ENCODE peak calls at places on chromosomes 12 and 14, in seven cellular contexts. One of them, this sample, is unnamed.

GRCh38 chr12:90234455-90234854 is 525.8 kb upstream of the ATP2B1 start:
- DNase-seq in choroid plexus epithelial cell: peak
- DNase-seq in tibial nerve: no peak
- DNase-seq in GM12865: peak
- DNase-seq in astrocyte of the spinal cord: no peak
- DNase-seq in HFF-Myc: peak
- DNase-seq in colonic mucosa: no peak
- DNase-seq in this sample: no peak

GRCh38 chr14:101363880-101364391 is 197.4 kb upstream of the DIO3 start:
- DNase-seq in choroid plexus epithelial cell: no peak
- DNase-seq in tibial nerve: no peak
- DNase-seq in GM12865: no peak
- DNase-seq in astrocyte of the spinal cord: no peak
- DNase-seq in HFF-Myc: no peak
- DNase-seq in colonic mucosa: no peak
- DNase-seq in this sample: no peak

GRCh38 chr12:34288963-34289345 is 266.7 kb downstream of the ALG10 start:
- DNase-seq in choroid plexus epithelial cell: no peak
- DNase-seq in tibial nerve: no peak
- DNase-seq in GM12865: no peak
- DNase-seq in astrocyte of the spinal cord: no peak
- DNase-seq in HFF-Myc: no peak
- DNase-seq in colonic mucosa: no peak
- DNase-seq in this sample: no peak

GRCh38 chr14:105333020-105333490 is 18.5 kb downstream of the PACS2 start:
- DNase-seq in choroid plexus epithelial cell: no peak
- DNase-seq in tibial nerve: no peak
- DNase-seq in GM12865: no peak
- DNase-seq in astrocyte of the spinal cord: no peak
- DNase-seq in HFF-Myc: no peak
- DNase-seq in colonic mucosa: no peak
- DNase-seq in this sample: no peak

GRCh38 chr14:86057018-86057667 is 527.2 kb downstream of the FLRT2 start:
- DNase-seq in choroid plexus epithelial cell: peak
- DNase-seq in tibial nerve: peak
- DNase-seq in GM12865: peak
- DNase-seq in astrocyte of the spinal cord: peak
- DNase-seq in HFF-Myc: no peak
- DNase-seq in colonic mucosa: no peak
- DNase-seq in this sample: peak

GRCh38 chr12:92185052-92185451 is 39.4 kb upstream of the BTG1 start:
- DNase-seq in choroid plexus epithelial cell: no peak
- DNase-seq in tibial nerve: no peak
- DNase-seq in GM12865: peak
- DNase-seq in astrocyte of the spinal cord: no peak
- DNase-seq in HFF-Myc: no peak
- DNase-seq in colonic mucosa: no peak
- DNase-seq in this sample: peak

GRCh38 chr12:7130791-7131501 is 775 bp downstream of the CLSTN3 start:
- DNase-seq in choroid plexus epithelial cell: peak
- DNase-seq in tibial nerve: peak
- DNase-seq in GM12865: peak
- DNase-seq in astrocyte of the spinal cord: peak
- DNase-seq in HFF-Myc: no peak
- DNase-seq in colonic mucosa: peak
- DNase-seq in this sample: peak

GRCh38 chr12:52945389-52946232 is 3.3 kb upstream of the KRT18 start:
- DNase-seq in choroid plexus epithelial cell: peak
- DNase-seq in tibial nerve: no peak
- DNase-seq in GM12865: no peak
- DNase-seq in astrocyte of the spinal cord: peak
- DNase-seq in HFF-Myc: no peak
- DNase-seq in colonic mucosa: peak
- DNase-seq in this sample: no peak

GRCh38 chr12:15427913-15428312 is 105.6 kb downstream of the PTPRO start:
- DNase-seq in choroid plexus epithelial cell: no peak
- DNase-seq in tibial nerve: no peak
- DNase-seq in GM12865: no peak
- DNase-seq in astrocyte of the spinal cord: no peak
- DNase-seq in HFF-Myc: no peak
- DNase-seq in colonic mucosa: no peak
- DNase-seq in this sample: no peak

GRCh38 chr12:101795786-101796185 is 35.0 kb downstream of the GNPTAB start:
- DNase-seq in choroid plexus epithelial cell: no peak
- DNase-seq in tibial nerve: no peak
- DNase-seq in GM12865: no peak
- DNase-seq in astrocyte of the spinal cord: no peak
- DNase-seq in HFF-Myc: no peak
- DNase-seq in colonic mucosa: no peak
- DNase-seq in this sample: no peak

GRCh38 chr14:101236496-101237240 is 324.6 kb upstream of the DIO3 start:
- DNase-seq in choroid plexus epithelial cell: no peak
- DNase-seq in tibial nerve: no peak
- DNase-seq in GM12865: no peak
- DNase-seq in astrocyte of the spinal cord: no peak
- DNase-seq in HFF-Myc: no peak
- DNase-seq in colonic mucosa: no peak
- DNase-seq in this sample: no peak

GRCh38 chr14:22106700-22107697 is 433.4 kb upstream of the OR4E1 start:
- DNase-seq in choroid plexus epithelial cell: no peak
- DNase-seq in tibial nerve: no peak
- DNase-seq in GM12865: no peak
- DNase-seq in astrocyte of the spinal cord: no peak
- DNase-seq in HFF-Myc: no peak
- DNase-seq in colonic mucosa: no peak
- DNase-seq in this sample: no peak

GRCh38 chr12:56221233-56221756 is 427 bp downstream of the RNF41 start:
- DNase-seq in choroid plexus epithelial cell: peak
- DNase-seq in tibial nerve: peak
- DNase-seq in GM12865: no peak
- DNase-seq in astrocyte of the spinal cord: peak
- DNase-seq in HFF-Myc: no peak
- DNase-seq in colonic mucosa: peak
- DNase-seq in this sample: no peak

GRCh38 chr12:25800101-25800500 is 158.4 kb upstream of the RASSF8 start:
- DNase-seq in choroid plexus epithelial cell: peak
- DNase-seq in tibial nerve: no peak
- DNase-seq in GM12865: no peak
- DNase-seq in astrocyte of the spinal cord: peak
- DNase-seq in HFF-Myc: no peak
- DNase-seq in colonic mucosa: no peak
- DNase-seq in this sample: no peak

GRCh38 chr14:89248430-89249295 is 168.4 kb downstream of the FOXN3 start:
- DNase-seq in choroid plexus epithelial cell: peak
- DNase-seq in tibial nerve: no peak
- DNase-seq in GM12865: no peak
- DNase-seq in astrocyte of the spinal cord: no peak
- DNase-seq in HFF-Myc: no peak
- DNase-seq in colonic mucosa: no peak
- DNase-seq in this sample: no peak

GRCh38 chr14:65098586-65098985 is 3.7 kb downstream of the MAX start:
- DNase-seq in choroid plexus epithelial cell: peak
- DNase-seq in tibial nerve: no peak
- DNase-seq in GM12865: peak
- DNase-seq in astrocyte of the spinal cord: peak
- DNase-seq in HFF-Myc: no peak
- DNase-seq in colonic mucosa: no peak
- DNase-seq in this sample: peak

GRCh38 chr14:36513012-36513420 is 7.0 kb downstream of the NKX2-1 start:
- DNase-seq in choroid plexus epithelial cell: no peak
- DNase-seq in tibial nerve: no peak
- DNase-seq in GM12865: no peak
- DNase-seq in astrocyte of the spinal cord: no peak
- DNase-seq in HFF-Myc: no peak
- DNase-seq in colonic mucosa: no peak
- DNase-seq in this sample: no peak

GRCh38 chr14:21093018-21093417 is 5.4 kb downstream of the ZNF219 start:
- DNase-seq in choroid plexus epithelial cell: no peak
- DNase-seq in tibial nerve: no peak
- DNase-seq in GM12865: no peak
- DNase-seq in astrocyte of the spinal cord: no peak
- DNase-seq in HFF-Myc: no peak
- DNase-seq in colonic mucosa: no peak
- DNase-seq in this sample: no peak

GRCh38 chr14:62614117-62614516 is 431.1 kb downstream of the KCNH5 start:
- DNase-seq in choroid plexus epithelial cell: no peak
- DNase-seq in tibial nerve: no peak
- DNase-seq in GM12865: no peak
- DNase-seq in astrocyte of the spinal cord: no peak
- DNase-seq in HFF-Myc: no peak
- DNase-seq in colonic mucosa: no peak
- DNase-seq in this sample: no peak

GRCh38 chr14:26621807-26622560 is 24.2 kb upstream of the NOVA1 start:
- DNase-seq in choroid plexus epithelial cell: peak
- DNase-seq in tibial nerve: no peak
- DNase-seq in GM12865: no peak
- DNase-seq in astrocyte of the spinal cord: peak
- DNase-seq in HFF-Myc: no peak
- DNase-seq in colonic mucosa: no peak
- DNase-seq in this sample: no peak

GRCh38 chr12:85779768-85780167 is 56.4 kb downstream of the RASSF9 start:
- DNase-seq in choroid plexus epithelial cell: no peak
- DNase-seq in tibial nerve: no peak
- DNase-seq in GM12865: no peak
- DNase-seq in astrocyte of the spinal cord: no peak
- DNase-seq in HFF-Myc: no peak
- DNase-seq in colonic mucosa: no peak
- DNase-seq in this sample: no peak

GRCh38 chr14:51789631-51790030 is 70.8 kb upstream of the GNG2 start:
- DNase-seq in choroid plexus epithelial cell: peak
- DNase-seq in tibial nerve: no peak
- DNase-seq in GM12865: no peak
- DNase-seq in astrocyte of the spinal cord: peak
- DNase-seq in HFF-Myc: no peak
- DNase-seq in colonic mucosa: no peak
- DNase-seq in this sample: no peak

GRCh38 chr12:77954156-77954555 is 123.5 kb downstream of the NAV3 start:
- DNase-seq in choroid plexus epithelial cell: no peak
- DNase-seq in tibial nerve: no peak
- DNase-seq in GM12865: no peak
- DNase-seq in astrocyte of the spinal cord: peak
- DNase-seq in HFF-Myc: no peak
- DNase-seq in colonic mucosa: no peak
- DNase-seq in this sample: no peak

GRCh38 chr14:76227450-76228050 is 75.8 kb downstream of the GPATCH2L start:
- DNase-seq in choroid plexus epithelial cell: peak
- DNase-seq in tibial nerve: no peak
- DNase-seq in GM12865: no peak
- DNase-seq in astrocyte of the spinal cord: no peak
- DNase-seq in HFF-Myc: peak
- DNase-seq in colonic mucosa: no peak
- DNase-seq in this sample: no peak

GRCh38 chr12:84512751-84513150 is 399.8 kb downstream of the SLC6A15 start:
- DNase-seq in choroid plexus epithelial cell: peak
- DNase-seq in tibial nerve: no peak
- DNase-seq in GM12865: no peak
- DNase-seq in astrocyte of the spinal cord: no peak
- DNase-seq in HFF-Myc: no peak
- DNase-seq in colonic mucosa: no peak
- DNase-seq in this sample: no peak

GRCh38 chr14:89121961-89122675 is 294.9 kb downstream of the FOXN3 start:
- DNase-seq in choroid plexus epithelial cell: no peak
- DNase-seq in tibial nerve: no peak
- DNase-seq in GM12865: no peak
- DNase-seq in astrocyte of the spinal cord: no peak
- DNase-seq in HFF-Myc: no peak
- DNase-seq in colonic mucosa: no peak
- DNase-seq in this sample: no peak

GRCh38 chr12:46233418-46233817 is 35.4 kb downstream of the SLC38A1 start:
- DNase-seq in choroid plexus epithelial cell: no peak
- DNase-seq in tibial nerve: no peak
- DNase-seq in GM12865: no peak
- DNase-seq in astrocyte of the spinal cord: no peak
- DNase-seq in HFF-Myc: no peak
- DNase-seq in colonic mucosa: no peak
- DNase-seq in this sample: no peak

GRCh38 chr12:8890313-8891084 is 23.8 kb upstream of the PHC1 start:
- DNase-seq in choroid plexus epithelial cell: peak
- DNase-seq in tibial nerve: peak
- DNase-seq in GM12865: peak
- DNase-seq in astrocyte of the spinal cord: peak
- DNase-seq in HFF-Myc: no peak
- DNase-seq in colonic mucosa: peak
- DNase-seq in this sample: peak

GRCh38 chr12:130419116-130419515 is 81.4 kb downstream of the PIWIL1 start:
- DNase-seq in choroid plexus epithelial cell: no peak
- DNase-seq in tibial nerve: no peak
- DNase-seq in GM12865: no peak
- DNase-seq in astrocyte of the spinal cord: no peak
- DNase-seq in HFF-Myc: no peak
- DNase-seq in colonic mucosa: no peak
- DNase-seq in this sample: no peak

GRCh38 chr14:95456281-95456680 is 60.2 kb downstream of the SYNE3 start:
- DNase-seq in choroid plexus epithelial cell: no peak
- DNase-seq in tibial nerve: no peak
- DNase-seq in GM12865: no peak
- DNase-seq in astrocyte of the spinal cord: no peak
- DNase-seq in HFF-Myc: no peak
- DNase-seq in colonic mucosa: no peak
- DNase-seq in this sample: no peak
- TF ChIP-seq CTCF in choroid plexus epithelial cell: no peak
- TF ChIP-seq CTCF in tibial nerve: no peak
- TF ChIP-seq CTCF in GM12865: no peak
- TF ChIP-seq CTCF in astrocyte of the spinal cord: no peak
- TF ChIP-seq CTCF in HFF-Myc: no peak
- TF ChIP-seq CTCF in colonic mucosa: no peak
- TF ChIP-seq CTCF in this sample: no peak

GRCh38 chr12:121238604-121239334 is 28.8 kb downstream of the P2RX4 start:
- DNase-seq in choroid plexus epithelial cell: no peak
- DNase-seq in tibial nerve: no peak
- DNase-seq in GM12865: no peak
- DNase-seq in astrocyte of the spinal cord: peak
- DNase-seq in HFF-Myc: no peak
- DNase-seq in colonic mucosa: no peak
- DNase-seq in this sample: no peak
- TF ChIP-seq CTCF in choroid plexus epithelial cell: no peak
- TF ChIP-seq CTCF in tibial nerve: no peak
- TF ChIP-seq CTCF in GM12865: no peak
- TF ChIP-seq CTCF in astrocyte of the spinal cord: peak
- TF ChIP-seq CTCF in HFF-Myc: no peak
- TF ChIP-seq CTCF in colonic mucosa: no peak
- TF ChIP-seq CTCF in this sample: no peak

GRCh38 chr14:28756896-28757570 is 9.6 kb upstream of the FOXG1 start:
- DNase-seq in choroid plexus epithelial cell: peak
- DNase-seq in tibial nerve: no peak
- DNase-seq in GM12865: peak
- DNase-seq in astrocyte of the spinal cord: peak
- DNase-seq in HFF-Myc: no peak
- DNase-seq in colonic mucosa: no peak
- DNase-seq in this sample: no peak
- TF ChIP-seq CTCF in choroid plexus epithelial cell: peak
- TF ChIP-seq CTCF in tibial nerve: no peak
- TF ChIP-seq CTCF in GM12865: peak
- TF ChIP-seq CTCF in astrocyte of the spinal cord: peak
- TF ChIP-seq CTCF in HFF-Myc: peak
- TF ChIP-seq CTCF in colonic mucosa: peak
- TF ChIP-seq CTCF in this sample: peak

DNA sequence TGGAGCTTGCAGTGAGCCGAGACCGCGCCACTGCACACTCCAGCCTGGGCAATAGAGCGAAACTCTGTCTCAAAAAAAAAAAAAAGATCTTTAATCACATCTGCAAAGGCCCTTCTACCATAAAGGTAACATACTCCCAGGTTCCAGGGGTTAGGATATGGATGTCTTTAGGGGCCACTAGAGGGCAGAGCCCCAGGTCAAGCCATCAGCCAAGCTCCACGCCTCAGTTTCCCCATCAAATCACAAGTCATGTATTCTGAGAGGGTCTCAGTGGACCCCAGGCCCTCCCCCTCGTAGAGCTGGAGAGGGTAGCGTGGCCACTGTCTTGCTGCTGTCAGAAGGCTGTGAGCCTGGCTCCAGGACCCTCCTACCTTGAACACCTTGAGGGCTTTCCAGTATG is 18.8 kb downstream of the SLC8B1 start:
- DNase-seq in choroid plexus epithelial cell: no peak
- DNase-seq in tibial nerve: no peak
- DNase-seq in GM12865: no peak
- DNase-seq in astrocyte of the spinal cord: no peak
- DNase-seq in HFF-Myc: no peak
- DNase-seq in colonic mucosa: no peak
- DNase-seq in this sample: no peak
- TF ChIP-seq CTCF in choroid plexus epithelial cell: peak
- TF ChIP-seq CTCF in tibial nerve: no peak
- TF ChIP-seq CTCF in GM12865: no peak
- TF ChIP-seq CTCF in astrocyte of the spinal cord: peak
- TF ChIP-seq CTCF in HFF-Myc: no peak
- TF ChIP-seq CTCF in colonic mucosa: no peak
- TF ChIP-seq CTCF in this sample: no peak

This sample was measured in GM20000.